ENCODE peak calls at places on chromosomes 16 and 17, in seven cellular contexts. One of them, this sample, is unnamed.

GRCh38 chr16:17419266-17419665 is 51.5 kb downstream of the XYLT1 start:
- DNase-seq in DND-41: no peak
- DNase-seq in cardiac muscle cell: no peak
- DNase-seq in RWPE1: no peak
- DNase-seq in heart left ventricle: no peak
- DNase-seq in B cell: no peak
- DNase-seq in CD4-positive, alpha-beta T cell: no peak
- DNase-seq in this sample: no peak

GRCh38 chr17:61314368-61315078 is 85.1 kb upstream of the TBX2 start:
- DNase-seq in DND-41: no peak
- DNase-seq in cardiac muscle cell: peak; percentile 89
- DNase-seq in RWPE1: peak; percentile 25
- DNase-seq in heart left ventricle: peak; percentile 78
- DNase-seq in B cell: no peak
- DNase-seq in CD4-positive, alpha-beta T cell: no peak
- DNase-seq in this sample: no peak

GRCh38 chr16:88652763-88653065 is 1.9 kb upstream of the CYBA start:
- DNase-seq in DND-41: no peak
- DNase-seq in cardiac muscle cell: no peak
- DNase-seq in RWPE1: no peak
- DNase-seq in heart left ventricle: no peak
- DNase-seq in B cell: no peak
- DNase-seq in CD4-positive, alpha-beta T cell: no peak
- DNase-seq in this sample: no peak

GRCh38 chr17:8836821-8837426 is 30.6 kb downstream of the PIK3R6 start:
- DNase-seq in DND-41: no peak
- DNase-seq in cardiac muscle cell: peak; percentile 39
- DNase-seq in RWPE1: no peak
- DNase-seq in heart left ventricle: no peak
- DNase-seq in B cell: no peak
- DNase-seq in CD4-positive, alpha-beta T cell: no peak
- DNase-seq in this sample: no peak

GRCh38 chr16:5595849-5596248 is 498.3 kb upstream of the EEF2KMT start:
- DNase-seq in DND-41: no peak
- DNase-seq in cardiac muscle cell: no peak
- DNase-seq in RWPE1: no peak
- DNase-seq in heart left ventricle: no peak
- DNase-seq in B cell: no peak
- DNase-seq in CD4-positive, alpha-beta T cell: no peak
- DNase-seq in this sample: no peak

GRCh38 chr16:31141489-31142108 is 6.1 kb upstream of the PRSS8 start:
- DNase-seq in DND-41: no peak
- DNase-seq in cardiac muscle cell: no peak
- DNase-seq in RWPE1: peak; percentile 46
- DNase-seq in heart left ventricle: peak; percentile 57
- DNase-seq in B cell: peak; percentile 53
- DNase-seq in CD4-positive, alpha-beta T cell: no peak
- DNase-seq in this sample: no peak

GRCh38 chr17:1181769-1182137 is 2.0 kb upstream of the ABR start:
- DNase-seq in DND-41: no peak
- DNase-seq in cardiac muscle cell: peak; percentile 83
- DNase-seq in RWPE1: no peak
- DNase-seq in heart left ventricle: no peak
- DNase-seq in B cell: no peak
- DNase-seq in CD4-positive, alpha-beta T cell: no peak
- DNase-seq in this sample: no peak

GRCh38 chr16:495127-495748 is 32.3 kb upstream of the CAPN15 start:
- DNase-seq in DND-41: peak; percentile 49
- DNase-seq in cardiac muscle cell: peak; percentile 59
- DNase-seq in RWPE1: peak; percentile 26
- DNase-seq in heart left ventricle: no peak
- DNase-seq in B cell: no peak
- DNase-seq in CD4-positive, alpha-beta T cell: no peak
- DNase-seq in this sample: no peak

GRCh38 chr16:85586360-85587145 is 26.6 kb upstream of the GSE1 start:
- DNase-seq in DND-41: no peak
- DNase-seq in cardiac muscle cell: no peak
- DNase-seq in RWPE1: no peak
- DNase-seq in heart left ventricle: peak; percentile 62
- DNase-seq in B cell: no peak
- DNase-seq in CD4-positive, alpha-beta T cell: no peak
- DNase-seq in this sample: no peak

GRCh38 chr17:41697122-41697962 is 8.7 kb downstream of the EIF1 start:
- DNase-seq in DND-41: no peak
- DNase-seq in cardiac muscle cell: peak; percentile 85
- DNase-seq in RWPE1: no peak
- DNase-seq in heart left ventricle: peak; percentile 87
- DNase-seq in B cell: no peak
- DNase-seq in CD4-positive, alpha-beta T cell: no peak
- DNase-seq in this sample: no peak

GRCh38 chr16:27677300-27677699 is 127.4 kb downstream of the KATNIP start:
- DNase-seq in DND-41: no peak
- DNase-seq in cardiac muscle cell: peak; percentile 2
- DNase-seq in RWPE1: no peak
- DNase-seq in heart left ventricle: no peak
- DNase-seq in B cell: no peak
- DNase-seq in CD4-positive, alpha-beta T cell: no peak
- DNase-seq in this sample: no peak

GRCh38 chr17:8991514-8992285 is 26.2 kb upstream of the PIK3R5 start:
- DNase-seq in DND-41: peak; percentile 79
- DNase-seq in cardiac muscle cell: peak; percentile 72
- DNase-seq in RWPE1: peak; percentile 37
- DNase-seq in heart left ventricle: peak; percentile 61
- DNase-seq in B cell: peak; percentile 53
- DNase-seq in CD4-positive, alpha-beta T cell: peak; percentile 57
- DNase-seq in this sample: peak; percentile 48

GRCh38 chr17:69575346-69575761 is 160.9 kb downstream of the MAP2K6 start:
- DNase-seq in DND-41: no peak
- DNase-seq in cardiac muscle cell: peak; percentile 87
- DNase-seq in RWPE1: no peak
- DNase-seq in heart left ventricle: no peak
- DNase-seq in B cell: no peak
- DNase-seq in CD4-positive, alpha-beta T cell: no peak
- DNase-seq in this sample: no peak

GRCh38 chr16:4517812-4518211 is 20.8 kb downstream of the CDIP1 start:
- DNase-seq in DND-41: no peak
- DNase-seq in cardiac muscle cell: peak; percentile 57
- DNase-seq in RWPE1: no peak
- DNase-seq in heart left ventricle: peak; percentile 19
- DNase-seq in B cell: no peak
- DNase-seq in CD4-positive, alpha-beta T cell: no peak
- DNase-seq in this sample: no peak

GRCh38 chr17:5234645-5235576 is at the start of gene SCIMP:
- DNase-seq in DND-41: no peak
- DNase-seq in cardiac muscle cell: no peak
- DNase-seq in RWPE1: no peak
- DNase-seq in heart left ventricle: peak; percentile 51
- DNase-seq in B cell: peak; percentile 73
- DNase-seq in CD4-positive, alpha-beta T cell: no peak
- DNase-seq in this sample: no peak

GRCh38 chr16:85757341-85757822 is 6.5 kb upstream of the C16orf74 start:
- DNase-seq in DND-41: no peak
- DNase-seq in cardiac muscle cell: no peak
- DNase-seq in RWPE1: no peak
- DNase-seq in heart left ventricle: no peak
- DNase-seq in B cell: no peak
- DNase-seq in CD4-positive, alpha-beta T cell: no peak
- DNase-seq in this sample: no peak

GRCh38 chr16:70715113-70715711 is 29.4 kb upstream of the MTSS2 start:
- DNase-seq in DND-41: no peak
- DNase-seq in cardiac muscle cell: peak; percentile 96
- DNase-seq in RWPE1: peak; percentile 98
- DNase-seq in heart left ventricle: peak; percentile 87
- DNase-seq in B cell: no peak
- DNase-seq in CD4-positive, alpha-beta T cell: no peak
- DNase-seq in this sample: no peak

GRCh38 chr16:14616280-14616679 is 13.8 kb downstream of the PARN start:
- DNase-seq in DND-41: no peak
- DNase-seq in cardiac muscle cell: no peak
- DNase-seq in RWPE1: no peak
- DNase-seq in heart left ventricle: no peak
- DNase-seq in B cell: no peak
- DNase-seq in CD4-positive, alpha-beta T cell: no peak
- DNase-seq in this sample: no peak

GRCh38 chr17:42284020-42284369 is 4.3 kb upstream of the STAT5A start:
- DNase-seq in DND-41: no peak
- DNase-seq in cardiac muscle cell: no peak
- DNase-seq in RWPE1: no peak
- DNase-seq in heart left ventricle: no peak
- DNase-seq in B cell: peak; percentile 4
- DNase-seq in CD4-positive, alpha-beta T cell: no peak
- DNase-seq in this sample: no peak

GRCh38 chr16:81543571-81543970 is 99.0 kb downstream of the CMIP start:
- DNase-seq in DND-41: no peak
- DNase-seq in cardiac muscle cell: no peak
- DNase-seq in RWPE1: no peak
- DNase-seq in heart left ventricle: no peak
- DNase-seq in B cell: no peak
- DNase-seq in CD4-positive, alpha-beta T cell: no peak
- DNase-seq in this sample: no peak

GRCh38 chr17:74782571-74782970 is 6.4 kb upstream of the NAT9 start:
- DNase-seq in DND-41: no peak
- DNase-seq in cardiac muscle cell: no peak
- DNase-seq in RWPE1: no peak
- DNase-seq in heart left ventricle: no peak
- DNase-seq in B cell: no peak
- DNase-seq in CD4-positive, alpha-beta T cell: no peak
- DNase-seq in this sample: no peak

GRCh38 chr17:74785981-74786360 is 9.8 kb upstream of the NAT9 start:
- DNase-seq in DND-41: no peak
- DNase-seq in cardiac muscle cell: no peak
- DNase-seq in RWPE1: no peak
- DNase-seq in heart left ventricle: no peak
- DNase-seq in B cell: no peak
- DNase-seq in CD4-positive, alpha-beta T cell: no peak
- DNase-seq in this sample: no peak

GRCh38 chr17:74780443-74781238 is 4.5 kb upstream of the NAT9 start:
- DNase-seq in DND-41: no peak
- DNase-seq in cardiac muscle cell: no peak
- DNase-seq in RWPE1: peak; percentile 47
- DNase-seq in heart left ventricle: no peak
- DNase-seq in B cell: no peak
- DNase-seq in CD4-positive, alpha-beta T cell: no peak
- DNase-seq in this sample: no peak

GRCh38 chr17:74786411-74787097 is 10.4 kb upstream of the NAT9 start:
- DNase-seq in DND-41: no peak
- DNase-seq in cardiac muscle cell: no peak
- DNase-seq in RWPE1: no peak
- DNase-seq in heart left ventricle: peak; percentile 55
- DNase-seq in B cell: no peak
- DNase-seq in CD4-positive, alpha-beta T cell: no peak
- DNase-seq in this sample: no peak

GRCh38 chr17:74785096-74785980 is 9.2 kb upstream of the NAT9 start:
- DNase-seq in DND-41: no peak
- DNase-seq in cardiac muscle cell: no peak
- DNase-seq in RWPE1: no peak
- DNase-seq in heart left ventricle: no peak
- DNase-seq in B cell: no peak
- DNase-seq in CD4-positive, alpha-beta T cell: no peak
- DNase-seq in this sample: no peak
- TF ChIP-seq CTCF in DND-41: peak; percentile 6
- TF ChIP-seq CTCF in cardiac muscle cell: no peak
- TF ChIP-seq CTCF in RWPE1: no peak
- TF ChIP-seq CTCF in heart left ventricle: no peak
- TF ChIP-seq CTCF in B cell: no peak
- TF ChIP-seq CTCF in CD4-positive, alpha-beta T cell: no peak
- TF ChIP-seq CTCF in this sample: no peak

GRCh38 chr16:29961479-29962343 is at the start of gene TMEM219:
- DNase-seq in DND-41: peak; percentile 95
- DNase-seq in cardiac muscle cell: peak; percentile 93
- DNase-seq in RWPE1: peak; percentile 90
- DNase-seq in heart left ventricle: peak; percentile 94
- DNase-seq in B cell: peak; percentile 98
- DNase-seq in CD4-positive, alpha-beta T cell: peak; percentile 96
- DNase-seq in this sample: peak; percentile 98
- TF ChIP-seq CTCF in DND-41: peak; percentile 41
- TF ChIP-seq CTCF in cardiac muscle cell: peak; percentile 43
- TF ChIP-seq CTCF in RWPE1: peak; percentile 30
- TF ChIP-seq CTCF in heart left ventricle: peak; percentile 47
- TF ChIP-seq CTCF in B cell: peak; percentile 65
- TF ChIP-seq CTCF in CD4-positive, alpha-beta T cell: peak; percentile 32
- TF ChIP-seq CTCF in this sample: no peak

DNA sequence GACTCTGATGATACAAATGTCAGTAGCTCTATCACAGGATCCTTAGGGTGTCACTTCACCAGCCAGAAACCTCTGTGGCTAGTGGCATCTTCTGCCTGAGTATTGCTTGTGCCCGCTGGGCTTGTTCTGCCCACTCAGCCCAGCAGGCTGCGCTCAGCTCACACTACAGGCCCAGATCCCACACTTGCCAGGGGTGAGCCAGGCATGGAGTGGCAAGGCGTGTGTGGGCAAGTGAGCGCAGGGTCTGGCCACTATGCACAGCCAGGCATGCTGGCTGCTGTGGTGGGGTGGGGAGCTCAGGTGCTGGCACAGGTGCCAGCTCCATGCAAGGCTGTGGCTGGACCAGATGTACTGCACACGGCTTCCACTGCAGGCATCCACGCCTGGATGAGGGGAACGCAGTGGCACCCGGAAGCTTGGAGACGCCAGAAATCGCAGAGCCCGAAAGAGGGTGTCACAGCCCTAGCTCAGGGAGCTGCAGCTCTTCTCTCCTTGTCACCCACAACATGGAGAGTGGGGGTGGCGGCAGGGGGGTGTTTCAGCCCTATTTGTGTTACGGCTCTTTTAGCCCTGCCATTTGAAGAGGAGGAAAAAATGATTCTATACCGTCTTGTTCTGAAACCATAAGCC is 10.2 kb downstream of the CFAP97D1 start:
- DNase-seq in DND-41: no peak
- DNase-seq in cardiac muscle cell: peak; percentile 22
- DNase-seq in RWPE1: no peak
- DNase-seq in heart left ventricle: no peak
- DNase-seq in B cell: no peak
- DNase-seq in CD4-positive, alpha-beta T cell: no peak
- DNase-seq in this sample: no peak
- TF ChIP-seq CTCF in DND-41: peak; percentile 14
- TF ChIP-seq CTCF in cardiac muscle cell: peak; percentile 36
- TF ChIP-seq CTCF in RWPE1: peak; percentile 58
- TF ChIP-seq CTCF in heart left ventricle: no peak
- TF ChIP-seq CTCF in B cell: no peak
- TF ChIP-seq CTCF in CD4-positive, alpha-beta T cell: no peak
- TF ChIP-seq CTCF in this sample: no peak

DNA sequence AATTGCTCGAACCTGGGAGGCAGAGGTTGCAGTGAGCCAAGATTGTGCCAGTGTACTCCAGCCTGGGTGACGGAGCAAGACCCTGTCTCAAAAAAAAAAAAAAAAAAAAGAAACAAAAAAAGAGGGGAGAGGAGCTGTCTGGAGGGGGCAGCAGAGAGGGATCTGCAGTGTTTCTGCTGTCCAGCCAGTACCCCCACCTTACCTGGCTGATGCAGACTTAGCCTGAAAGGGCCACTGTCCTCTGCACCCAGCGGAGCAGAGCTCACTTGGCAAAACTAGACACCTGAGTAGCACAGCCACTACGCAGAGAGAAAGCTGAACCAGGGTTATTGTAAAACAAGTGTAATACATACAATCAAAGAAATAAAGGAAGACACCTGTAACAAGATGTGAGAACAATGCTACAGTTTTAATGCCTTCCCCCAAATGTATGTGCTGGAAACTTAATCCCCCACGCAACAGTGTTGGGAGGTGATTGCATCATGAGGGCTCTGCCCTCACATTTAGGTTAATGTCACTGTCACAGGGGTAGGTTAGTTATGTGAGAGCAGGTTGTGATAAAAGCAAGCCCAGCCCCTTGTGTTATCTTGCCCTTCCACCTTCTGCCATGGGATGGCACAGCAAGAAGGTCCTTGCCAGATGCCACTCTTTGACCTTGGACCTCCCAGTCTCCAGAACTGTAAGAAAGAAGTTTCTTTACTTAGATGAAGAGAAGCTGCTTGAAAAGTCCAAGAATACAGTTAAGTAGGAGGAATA is 211.2 kb downstream of the RPTOR start:
- DNase-seq in DND-41: no peak
- DNase-seq in cardiac muscle cell: no peak
- DNase-seq in RWPE1: no peak
- DNase-seq in heart left ventricle: no peak
- DNase-seq in B cell: no peak
- DNase-seq in CD4-positive, alpha-beta T cell: no peak
- DNase-seq in this sample: no peak
- TF ChIP-seq CTCF in DND-41: peak; percentile 36
- TF ChIP-seq CTCF in cardiac muscle cell: peak; percentile 16
- TF ChIP-seq CTCF in RWPE1: no peak
- TF ChIP-seq CTCF in heart left ventricle: no peak
- TF ChIP-seq CTCF in B cell: no peak
- TF ChIP-seq CTCF in CD4-positive, alpha-beta T cell: no peak
- TF ChIP-seq CTCF in this sample: no peak

This sample was measured in CD8-positive, alpha-beta T cell.